ENCODE peak calls at places on chromosomes 16 and 17, in five cellular contexts. One of them, this sample, is unnamed.

GRCh38 chr17:62653831-62654829 is 26.7 kb downstream of the MRC2 start:
- DNase-seq in endodermal cell: peak
- DNase-seq in tibial nerve: peak
- DNase-seq in brain microvascular endothelial cell: no peak
- DNase-seq in pancreas: peak
- DNase-seq in this sample: no peak

GRCh38 chr17:39702901-39703893 is 3.3 kb downstream of the ERBB2 start:
- DNase-seq in pancreas: no peak
- DNase-seq in tibial nerve: no peak
- DNase-seq in endodermal cell: no peak
- DNase-seq in brain microvascular endothelial cell: no peak
- DNase-seq in this sample: peak

GRCh38 chr17:17757391-17757791 is 76.1 kb downstream of the RAI1 start:
- DNase-seq in endodermal cell: no peak
- DNase-seq in pancreas: no peak
- DNase-seq in tibial nerve: no peak
- DNase-seq in brain microvascular endothelial cell: no peak
- DNase-seq in this sample: no peak

GRCh38 chr16:30894540-30895368 is 877 bp upstream of the BCL7C start:
- DNase-seq in pancreas: no peak
- DNase-seq in endodermal cell: no peak
- DNase-seq in brain microvascular endothelial cell: no peak
- DNase-seq in tibial nerve: no peak
- DNase-seq in this sample: peak

GRCh38 chr17:73156166-73156840 is 8.5 kb upstream of the SSTR2 start:
- DNase-seq in brain microvascular endothelial cell: peak
- DNase-seq in pancreas: peak
- DNase-seq in tibial nerve: peak
- DNase-seq in endodermal cell: peak
- DNase-seq in this sample: no peak

GRCh38 chr16:2827481-2827790 is 2.7 kb upstream of the ZG16B start:
- DNase-seq in endodermal cell: peak
- DNase-seq in tibial nerve: no peak
- DNase-seq in brain microvascular endothelial cell: no peak
- DNase-seq in pancreas: no peak
- DNase-seq in this sample: no peak

GRCh38 chr16:75176926-75177325 is 28.6 kb downstream of the ZFP1 start:
- DNase-seq in endodermal cell: no peak
- DNase-seq in pancreas: no peak
- DNase-seq in brain microvascular endothelial cell: no peak
- DNase-seq in tibial nerve: no peak
- DNase-seq in this sample: no peak

GRCh38 chr17:50479522-50480141 is 972 bp downstream of the RSAD1 start:
- DNase-seq in brain microvascular endothelial cell: peak
- DNase-seq in pancreas: peak
- DNase-seq in tibial nerve: no peak
- DNase-seq in endodermal cell: peak
- DNase-seq in this sample: peak

GRCh38 chr17:74163836-74164235 is 39.6 kb upstream of the RPL38 start:
- DNase-seq in brain microvascular endothelial cell: no peak
- DNase-seq in endodermal cell: no peak
- DNase-seq in tibial nerve: no peak
- DNase-seq in pancreas: no peak
- DNase-seq in this sample: no peak

GRCh38 chr17:28646039-28646754 is 1.2 kb upstream of the BLTP2 start:
- DNase-seq in pancreas: peak
- DNase-seq in endodermal cell: no peak
- DNase-seq in brain microvascular endothelial cell: no peak
- DNase-seq in tibial nerve: no peak
- DNase-seq in this sample: no peak

GRCh38 chr17:2931426-2931825 is 132.0 kb downstream of the OR1D5 start:
- DNase-seq in tibial nerve: no peak
- DNase-seq in brain microvascular endothelial cell: no peak
- DNase-seq in endodermal cell: peak
- DNase-seq in pancreas: no peak
- DNase-seq in this sample: no peak

GRCh38 chr17:30235386-30236296 is at the start of gene SLC6A4:
- DNase-seq in pancreas: no peak
- DNase-seq in endodermal cell: peak
- DNase-seq in brain microvascular endothelial cell: no peak
- DNase-seq in tibial nerve: no peak
- DNase-seq in this sample: no peak

GRCh38 chr17:57034807-57035754 is 50.0 kb upstream of the AKAP1 start:
- DNase-seq in endodermal cell: no peak
- DNase-seq in tibial nerve: no peak
- DNase-seq in brain microvascular endothelial cell: no peak
- DNase-seq in pancreas: no peak
- DNase-seq in this sample: no peak

GRCh38 chr17:27603870-27604794 is 26.9 kb upstream of the LGALS9 start:
- DNase-seq in pancreas: no peak
- DNase-seq in brain microvascular endothelial cell: no peak
- DNase-seq in tibial nerve: no peak
- DNase-seq in endodermal cell: no peak
- DNase-seq in this sample: no peak

GRCh38 chr17:18855831-18856624 is 1.9 kb upstream of the PRPSAP2 start:
- DNase-seq in tibial nerve: peak
- DNase-seq in pancreas: peak
- DNase-seq in endodermal cell: peak
- DNase-seq in brain microvascular endothelial cell: peak
- DNase-seq in this sample: peak

GRCh38 chr16:48247311-48247710 is at the start of gene ABCC11:
- DNase-seq in brain microvascular endothelial cell: no peak
- DNase-seq in endodermal cell: no peak
- DNase-seq in pancreas: no peak
- DNase-seq in tibial nerve: no peak
- DNase-seq in this sample: no peak

GRCh38 chr16:68214726-68215125 is 21.2 kb downstream of the ESRP2 start:
- DNase-seq in pancreas: no peak
- DNase-seq in tibial nerve: no peak
- DNase-seq in brain microvascular endothelial cell: no peak
- DNase-seq in endodermal cell: no peak
- DNase-seq in this sample: no peak

GRCh38 chr17:15954222-15954621 is 9.3 kb downstream of the ADORA2B start:
- DNase-seq in endodermal cell: no peak
- DNase-seq in tibial nerve: no peak
- DNase-seq in brain microvascular endothelial cell: peak
- DNase-seq in pancreas: no peak
- DNase-seq in this sample: no peak

GRCh38 chr17:43702636-43703035 is 40.9 kb upstream of the MEOX1 start:
- DNase-seq in endodermal cell: peak
- DNase-seq in pancreas: no peak
- DNase-seq in brain microvascular endothelial cell: no peak
- DNase-seq in tibial nerve: no peak
- DNase-seq in this sample: no peak

GRCh38 chr17:82936768-82937171 is 96.9 kb upstream of the ZNF750 start:
- DNase-seq in pancreas: no peak
- DNase-seq in endodermal cell: no peak
- DNase-seq in tibial nerve: no peak
- DNase-seq in brain microvascular endothelial cell: no peak
- DNase-seq in this sample: no peak

DNA sequence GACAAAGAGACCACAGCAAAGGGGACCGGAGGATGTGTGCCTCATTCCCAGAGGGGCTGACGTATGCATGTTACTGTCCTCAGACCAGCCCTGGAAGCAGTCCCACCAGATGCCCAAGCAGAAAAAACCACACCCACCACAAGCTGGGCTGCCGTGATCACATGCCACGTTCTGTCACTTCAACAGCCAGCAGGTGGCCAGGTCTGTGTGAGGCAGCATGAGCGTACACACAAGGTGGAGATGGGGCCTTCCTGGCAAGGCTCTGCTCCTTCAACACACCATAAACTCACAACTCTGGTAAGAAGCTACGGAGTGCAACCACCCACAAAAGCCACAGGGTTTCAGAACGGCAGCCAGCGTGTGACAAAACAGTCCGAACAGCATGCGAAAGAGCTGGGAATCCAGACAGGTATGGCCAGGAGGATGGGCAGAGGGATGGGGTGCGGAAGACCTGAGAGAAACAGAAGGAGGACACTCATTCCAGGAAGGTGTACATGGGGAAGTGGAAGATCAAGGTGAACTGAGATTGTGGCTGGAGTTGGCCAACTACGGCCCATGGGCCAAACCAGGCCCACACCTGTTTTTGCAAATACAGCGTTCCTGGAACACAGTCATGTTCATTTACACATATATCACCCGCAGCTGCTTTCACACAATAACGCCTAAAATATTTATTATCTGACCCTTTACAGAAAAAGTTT is 27.9 kb downstream of the MBTPS1 start:
- DNase-seq in pancreas: no peak
- DNase-seq in endodermal cell: no peak
- DNase-seq in brain microvascular endothelial cell: no peak
- DNase-seq in tibial nerve: no peak
- DNase-seq in this sample: no peak
- TF ChIP-seq CTCF in pancreas: no peak
- TF ChIP-seq CTCF in endodermal cell: peak
- TF ChIP-seq CTCF in brain microvascular endothelial cell: no peak
- TF ChIP-seq CTCF in tibial nerve: no peak
- TF ChIP-seq CTCF in this sample: no peak

GRCh38 chr17:79919862-79920720 is 80.9 kb upstream of the CBX4 start:
- DNase-seq in pancreas: no peak
- DNase-seq in endodermal cell: no peak
- DNase-seq in tibial nerve: no peak
- DNase-seq in brain microvascular endothelial cell: no peak
- DNase-seq in this sample: no peak

GRCh38 chr17:79917902-79918484 is 78.8 kb upstream of the CBX4 start:
- DNase-seq in pancreas: no peak
- DNase-seq in tibial nerve: no peak
- DNase-seq in endodermal cell: peak
- DNase-seq in brain microvascular endothelial cell: no peak
- DNase-seq in this sample: no peak

GRCh38 chr17:79920751-79921410 is 81.6 kb upstream of the CBX4 start:
- DNase-seq in tibial nerve: no peak
- DNase-seq in endodermal cell: no peak
- DNase-seq in brain microvascular endothelial cell: no peak
- DNase-seq in pancreas: no peak
- DNase-seq in this sample: no peak

GRCh38 chr17:79918581-79919163 is 79.4 kb upstream of the CBX4 start:
- DNase-seq in pancreas: no peak
- DNase-seq in endodermal cell: no peak
- DNase-seq in tibial nerve: no peak
- DNase-seq in brain microvascular endothelial cell: no peak
- DNase-seq in this sample: no peak

GRCh38 chr17:79919164-79919585 is 79.9 kb upstream of the CBX4 start:
- DNase-seq in brain microvascular endothelial cell: no peak
- DNase-seq in tibial nerve: peak
- DNase-seq in pancreas: peak
- DNase-seq in endodermal cell: peak
- DNase-seq in this sample: peak
- H3K4me3 ChIP-seq in brain microvascular endothelial cell: no peak
- H3K4me3 ChIP-seq in tibial nerve: peak
- H3K4me3 ChIP-seq in pancreas: peak
- H3K4me3 ChIP-seq in endodermal cell: no peak
- H3K4me3 ChIP-seq in this sample: peak

GRCh38 chr17:41680426-41681040 is 8.2 kb upstream of the EIF1 start:
- DNase-seq in tibial nerve: no peak
- DNase-seq in brain microvascular endothelial cell: no peak
- DNase-seq in pancreas: no peak
- DNase-seq in endodermal cell: peak
- DNase-seq in this sample: no peak

GRCh38 chr17:41678411-41678906 is 10.2 kb upstream of the EIF1 start:
- DNase-seq in tibial nerve: no peak
- DNase-seq in pancreas: no peak
- DNase-seq in brain microvascular endothelial cell: no peak
- DNase-seq in endodermal cell: no peak
- DNase-seq in this sample: no peak

GRCh38 chr17:41679740-41680425 is 8.8 kb upstream of the EIF1 start:
- DNase-seq in tibial nerve: no peak
- DNase-seq in brain microvascular endothelial cell: no peak
- DNase-seq in endodermal cell: peak
- DNase-seq in pancreas: no peak
- DNase-seq in this sample: no peak

GRCh38 chr17:41681776-41682175 is 6.9 kb upstream of the EIF1 start:
- DNase-seq in brain microvascular endothelial cell: no peak
- DNase-seq in endodermal cell: peak
- DNase-seq in pancreas: no peak
- DNase-seq in tibial nerve: no peak
- DNase-seq in this sample: no peak

DNA sequence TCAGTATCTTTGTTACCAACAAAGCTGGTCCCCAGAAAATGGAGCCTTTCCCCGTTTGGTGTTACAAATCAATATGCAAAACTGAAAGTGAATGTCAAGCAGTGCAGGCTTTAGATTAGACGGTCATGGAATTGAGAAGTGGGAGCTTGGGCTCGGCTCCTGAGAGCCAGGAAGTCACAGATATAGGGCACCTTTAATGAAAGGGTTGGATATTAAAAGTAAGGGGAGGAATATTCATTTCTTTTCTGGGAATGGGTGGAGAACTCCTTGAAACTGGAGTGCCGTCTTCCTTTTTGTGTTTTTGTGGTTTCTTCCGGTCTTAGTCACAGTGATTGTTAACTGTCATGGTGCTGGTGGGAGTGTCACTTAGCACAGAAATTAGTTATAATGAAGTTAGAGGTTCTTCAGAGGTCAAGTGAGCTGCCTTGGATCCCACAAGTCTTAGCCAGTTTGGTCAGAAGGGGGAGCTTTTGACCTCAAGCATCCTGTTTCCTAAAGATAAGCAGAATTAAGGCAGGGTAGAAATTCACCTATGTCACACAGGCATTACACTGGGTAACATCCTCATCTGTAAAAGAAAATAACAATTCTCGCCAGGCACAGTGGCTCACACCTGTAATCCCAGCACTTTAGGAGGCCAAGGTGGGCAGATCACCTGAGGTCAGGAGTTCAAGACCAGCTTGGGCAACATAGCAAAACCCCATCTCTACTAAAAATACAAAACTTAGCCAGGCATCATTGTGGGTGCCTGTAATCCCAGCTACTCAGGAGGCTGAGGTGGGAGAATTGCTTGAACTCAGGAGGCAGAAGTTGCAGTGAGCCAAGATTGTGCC is 9.6 kb upstream of the EIF1 start:
- DNase-seq in brain microvascular endothelial cell: no peak
- DNase-seq in endodermal cell: peak
- DNase-seq in pancreas: no peak
- DNase-seq in tibial nerve: no peak
- DNase-seq in this sample: no peak
- TF ChIP-seq CTCF in brain microvascular endothelial cell: peak
- TF ChIP-seq CTCF in endodermal cell: peak
- TF ChIP-seq CTCF in pancreas: no peak
- TF ChIP-seq CTCF in tibial nerve: no peak
- TF ChIP-seq CTCF in this sample: no peak

DNA sequence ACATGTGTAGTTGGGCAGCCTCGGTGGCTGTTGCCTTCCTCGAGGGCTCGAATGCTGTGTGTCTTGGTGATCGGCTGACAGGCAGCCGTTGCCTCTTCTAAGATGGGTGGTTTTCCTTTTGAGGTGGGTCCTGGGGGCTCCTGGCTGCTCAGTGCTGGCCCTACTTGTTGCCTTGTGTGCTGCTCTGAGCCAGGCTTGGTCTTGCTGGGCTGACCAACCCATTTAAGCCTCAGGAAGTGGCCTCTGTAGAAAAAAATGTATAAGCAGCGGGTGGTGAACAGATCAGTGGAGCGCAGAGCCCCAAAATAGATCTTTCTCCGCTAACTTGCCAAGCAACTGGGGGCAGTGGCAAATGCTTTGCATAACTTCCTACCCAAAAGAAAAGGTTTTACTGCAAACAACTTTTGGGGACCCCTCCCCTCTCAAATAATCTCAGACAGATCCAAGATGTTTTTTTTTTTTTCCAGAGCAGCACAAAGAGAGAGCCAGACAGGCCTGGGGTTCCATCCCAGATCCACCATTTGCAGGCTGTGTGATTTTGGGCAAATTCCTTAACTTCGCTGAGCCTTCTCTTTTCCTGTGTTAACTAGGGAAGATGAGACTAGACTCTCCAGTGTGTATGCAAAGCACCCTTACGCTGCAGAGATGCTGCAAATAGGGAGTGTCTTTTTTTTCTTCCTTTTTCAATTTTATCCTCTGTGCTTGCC is 42.5 kb downstream of the PLCG2 start:
- DNase-seq in pancreas: no peak
- DNase-seq in endodermal cell: no peak
- DNase-seq in tibial nerve: no peak
- DNase-seq in brain microvascular endothelial cell: peak
- DNase-seq in this sample: no peak
- H3K4me3 ChIP-seq in pancreas: no peak
- H3K4me3 ChIP-seq in endodermal cell: no peak
- H3K4me3 ChIP-seq in tibial nerve: no peak
- H3K4me3 ChIP-seq in brain microvascular endothelial cell: no peak
- H3K4me3 ChIP-seq in this sample: no peak

This sample was measured in LNCaP clone FGC.